ENCODE peak calls at places on chromosomes 6 and 20, in six cellular contexts. C, B, K, T, U and S are unnamed samples.

GRCh38 chr6:8548979-8549378 is 113.6 kb upstream of the SLC35B3 start:
- DNase-seq in C (no peak), K (no peak), B (no peak), T (no peak), U (no peak), S (no peak)

GRCh38 chr6:145015739-145016558 is 719.4 kb downstream of the EPM2A start:
- DNase-seq in T (no peak), K (no peak), B (peak), C (no peak), U (no peak), S (peak)

GRCh38 chr20:62808211-62808865 is 3.7 kb downstream of the OGFR start:
- DNase-seq in C (peak), T (peak), B (peak), K (peak), U (peak), S (peak)

GRCh38 chr6:12163149-12163548 is 127.0 kb upstream of the EDN1 start:
- DNase-seq in T (no peak), B (no peak), C (no peak), K (no peak), U (no peak), S (peak)

GRCh38 chr6:90025418-90026089 is 131.3 kb downstream of the GJA10 start:
- DNase-seq in B (no peak), C (no peak), K (no peak), T (no peak), U (peak), S (no peak)

GRCh38 chr20:17614176-17614811 is 44.4 kb downstream of the DSTN start:
- DNase-seq in T (no peak), B (no peak), U (peak), C (no peak), K (no peak), S (no peak)

GRCh38 chr20:51889466-51889865 is 87.1 kb upstream of the SALL4 start:
- DNase-seq in K (no peak), U (no peak), T (no peak), B (no peak), C (no peak), S (no peak)

GRCh38 chr20:35312348-35312747 is 20.1 kb upstream of the FAM83C start:
- DNase-seq in C (no peak), B (no peak), U (no peak), T (peak), K (no peak), S (no peak)

GRCh38 chr6:72401865-72402264 is 220.0 kb upstream of the KCNQ5 start:
- DNase-seq in K (no peak), B (no peak), T (no peak), C (no peak), U (no peak), S (no peak)

GRCh38 chr6:19812512-19813119 is 24.6 kb upstream of the ID4 start:
- DNase-seq in K (no peak), U (peak), C (peak), T (peak), B (no peak), S (no peak)

GRCh38 chr6:108838101-108838717 is 10.0 kb upstream of the ARMC2 start:
- DNase-seq in U (no peak), B (no peak), T (no peak), C (no peak), K (peak), S (no peak)

DNA sequence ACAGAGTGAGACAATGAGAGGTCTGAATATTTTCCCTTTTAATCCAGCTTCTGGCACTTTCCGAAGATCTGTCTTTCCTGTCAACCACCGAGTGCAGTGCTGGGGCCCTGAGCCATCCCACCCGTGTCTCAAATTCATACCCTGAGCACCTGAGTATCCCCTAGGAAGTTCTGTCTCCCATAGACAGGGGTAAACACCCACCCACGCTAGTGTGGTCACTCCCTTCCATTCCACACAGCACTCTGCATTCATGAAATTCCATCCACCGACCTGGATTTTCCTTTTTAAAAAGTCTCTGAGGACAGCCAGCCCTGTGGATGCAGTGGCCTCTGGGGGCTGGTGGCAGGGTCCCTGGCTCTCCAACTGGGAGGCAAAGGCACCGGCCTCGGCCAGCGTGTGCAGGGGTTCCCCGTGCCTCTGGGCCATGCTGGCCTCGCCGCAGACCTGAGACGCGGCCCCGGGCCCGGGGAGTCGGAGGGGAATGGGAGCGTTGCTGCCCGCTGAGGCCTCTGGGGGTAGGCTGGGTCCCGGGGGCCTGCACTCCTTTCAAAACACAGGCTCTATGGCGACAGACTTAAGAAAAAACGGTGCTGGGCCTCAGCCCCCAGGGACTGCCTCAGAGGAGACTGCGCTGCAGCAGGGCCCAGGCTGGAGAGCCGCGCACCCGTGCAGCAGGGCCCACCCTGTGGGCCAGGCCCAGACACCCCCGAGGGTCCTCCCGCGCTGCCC is 117.0 kb upstream of the RPS6KA2 start:
- DNase-seq in T (no peak), U (no peak), B (no peak), K (peak), C (no peak), S (no peak)
- TF ChIP-seq TAF1 in T (no peak), U (no peak), B (no peak), K (no peak), C (no peak), S (no peak)

GRCh38 chr6:135180458-135181332 is at the start of gene MYB:
- DNase-seq in U (peak), B (peak), K (peak), T (no peak), C (peak), S (peak)

GRCh38 chr6:135183532-135184440 is 2.7 kb downstream of the MYB start:
- DNase-seq in U (peak), T (peak), K (peak), B (no peak), C (peak), S (no peak)

GRCh38 chr6:135181333-135182119 is 418 bp downstream of the MYB start:
- DNase-seq in K (no peak), T (no peak), B (no peak), C (no peak), U (no peak), S (no peak)

GRCh38 chr6:135182993-135183531 is 2.0 kb downstream of the MYB start:
- DNase-seq in K (peak), C (peak), T (no peak), B (peak), U (no peak), S (peak)

GRCh38 chr6:135182120-135182992 is 1.2 kb downstream of the MYB start:
- DNase-seq in K (peak), U (peak), B (no peak), C (peak), T (no peak), S (no peak)
- TF ChIP-seq TAF1 in K (no peak), U (no peak), B (no peak), C (no peak), T (no peak), S (no peak)

GRCh38 chr6:75317503-75318206 is 33.1 kb upstream of the TMEM30A start:
- DNase-seq in C (no peak), K (no peak), B (no peak), T (no peak), U (no peak), S (no peak)
- TF ChIP-seq TAF1 in C (no peak), K (no peak), B (no peak), T (no peak), U (no peak), S (no peak)

DNA sequence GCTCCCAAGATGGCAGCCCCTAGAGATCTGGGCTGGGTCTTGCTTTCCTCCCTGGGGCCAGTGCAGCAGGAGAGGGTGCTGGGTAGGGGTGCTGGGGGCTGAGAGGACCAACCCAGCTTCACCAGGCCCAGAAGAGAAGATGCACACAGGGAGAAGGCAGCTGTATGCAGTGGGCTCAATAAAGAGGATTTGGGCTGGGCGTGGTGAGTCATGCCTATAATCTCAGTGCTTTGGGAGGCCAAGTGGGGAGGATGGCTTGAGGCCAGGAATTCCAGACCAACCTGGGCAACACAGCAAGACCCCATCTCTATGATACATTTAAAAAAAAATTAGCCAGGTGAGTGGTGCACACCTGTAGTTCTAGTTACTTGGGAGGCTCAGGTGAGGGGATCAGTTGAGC is 25.7 kb upstream of the EMILIN3 start:
- DNase-seq in U (no peak), K (no peak), B (no peak), T (no peak), C (no peak), S (no peak)
- TF ChIP-seq TAF1 in U (no peak), K (no peak), B (no peak), T (no peak), C (no peak), S (no peak)

GRCh38 chr6:64325093-64325492 is 689.5 kb downstream of the PHF3 start:
- DNase-seq in U (no peak), B (no peak), C (no peak), K (no peak), T (no peak), S (no peak)

GRCh38 chr6:64326939-64327338 is 691.3 kb downstream of the PHF3 start:
- DNase-seq in B (no peak), T (no peak), U (no peak), C (no peak), K (no peak), S (no peak)

GRCh38 chr6:64335195-64335594 is 699.6 kb downstream of the PHF3 start:
- DNase-seq in K (no peak), B (no peak), C (no peak), U (no peak), T (no peak), S (no peak)

GRCh38 chr6:64334646-64335045 is 699.0 kb downstream of the PHF3 start:
- DNase-seq in B (no peak), T (no peak), U (no peak), C (no peak), K (no peak), S (no peak)

GRCh38 chr6:64330694-64331309 is 695.2 kb downstream of the PHF3 start:
- DNase-seq in K (peak), B (no peak), C (no peak), T (peak), U (no peak), S (no peak)
- TF ChIP-seq TAF1 in K (no peak), B (no peak), C (no peak), T (no peak), U (no peak), S (no peak)

GRCh38 chr20:3654326-3655031 is 8.7 kb downstream of the GFRA4 start:
- DNase-seq in B (no peak), U (peak), T (no peak), K (no peak), C (no peak), S (no peak)
- TF ChIP-seq TAF1 in B (no peak), U (no peak), T (no peak), K (no peak), C (no peak), S (no peak)

GRCh38 chr20:38308447-38308846 is 4.5 kb downstream of the BPI start:
- DNase-seq in T (no peak), C (no peak), B (no peak), U (no peak), K (no peak), S (no peak)

GRCh38 chr20:38304845-38305447 is 990 bp downstream of the BPI start:
- DNase-seq in T (peak), B (no peak), K (peak), U (peak), C (peak), S (peak)

GRCh38 chr20:38308047-38308438 is 4.1 kb downstream of the BPI start:
- DNase-seq in K (no peak), C (no peak), U (no peak), T (no peak), B (no peak), S (no peak)

GRCh38 chr20:38305541-38305940 is 1.6 kb downstream of the BPI start:
- DNase-seq in U (no peak), B (no peak), K (no peak), C (no peak), T (no peak), S (no peak)

GRCh38 chr20:38307371-38308046 is 3.6 kb downstream of the BPI start:
- DNase-seq in B (no peak), U (no peak), T (no peak), C (no peak), K (no peak), S (no peak)
- TF ChIP-seq TAF1 in B (no peak), U (no peak), T (no peak), C (no peak), K (no peak), S (no peak)